ENCODE peak calls at places on chromosomes 4 and X, in four cellular contexts. O is activated CD4-positive, alpha-beta memory T cell treated with anti-CD3 and anti-CD28 coated beads, Interleukin-2, amount 10 ng/mL, durations not matched to agents 7 days and 5 days; J is MCF 10A; K is pancreas. N is an unnamed sample.

GRCh38 chr4:1307951-1308735 is 18.5 kb downstream of the MAEA start:
- DNase-seq in K (no peak), O (no peak), J (no peak), N (no peak)

GRCh38 chr4:77911842-77912450 is 49.3 kb downstream of the MRPL1 start:
- DNase-seq in O (no peak), J (no peak), K (no peak), N (no peak)

GRCh38 chrX:41561045-41561444 is 113.9 kb downstream of the NYX start:
- DNase-seq in J (peak), K (peak), O (peak), N (peak)

GRCh38 chr4:73248416-73248815 is 10.2 kb downstream of the ANKRD17 start:
- DNase-seq in K (no peak), O (no peak), J (no peak), N (no peak)

GRCh38 chrX:115898382-115899001 is 272.1 kb upstream of the AGTR2 start:
- DNase-seq in J (peak), K (peak), O (no peak), N (peak)

GRCh38 chr4:6539009-6539764 is 35.8 kb upstream of the MAN2B2 start:
- DNase-seq in O (no peak), K (no peak), J (no peak), N (no peak)

GRCh38 chrX:133215747-133216146 is 2.4 kb downstream of the TFDP3 start:
- DNase-seq in J (peak), O (no peak), K (no peak), N (no peak)

GRCh38 chrX:63917296-63917695 is 132.3 kb upstream of the ARHGEF9 start:
- DNase-seq in K (no peak), J (no peak), O (no peak), N (no peak)

GRCh38 chr4:76407440-76408119 is 13.4 kb downstream of the CCDC158 start:
- DNase-seq in K (no peak), O (no peak), J (peak), N (no peak)

GRCh38 chr4:113683143-113683542 is 78.4 kb downstream of the CAMK2D start:
- DNase-seq in J (no peak), K (no peak), O (peak), N (no peak)

GRCh38 chrX:70264784-70265183 is 3.4 kb upstream of the ARR3 start:
- DNase-seq in J (no peak), K (no peak), O (no peak), N (no peak)

GRCh38 chrX:15269618-15270521 is at the start of gene ASB9:
- DNase-seq in K (peak), O (peak), J (peak), N (no peak)

GRCh38 chr4:105196523-105197145 is 50.0 kb downstream of the TET2 start:
- DNase-seq in J (peak), O (no peak), K (no peak), N (no peak)

GRCh38 chr4:152643153-152644035 is 36.4 kb downstream of the TMEM154 start:
- DNase-seq in K (no peak), O (peak), J (no peak), N (no peak)

GRCh38 chr4:687975-688694 is 816 bp downstream of the SLC49A3 start:
- DNase-seq in K (no peak), O (no peak), J (no peak), N (no peak)

GRCh38 chr4:37453004-37453360 is 208.4 kb downstream of the NWD2 start:
- DNase-seq in K (peak), J (peak), O (peak), N (peak)

GRCh38 chrX:13131511-13132137 is 87.2 kb upstream of the FAM9C start:
- DNase-seq in J (peak), O (peak), K (no peak), N (no peak)

GRCh38 chr4:8392591-8393190 is 47.8 kb downstream of the ACOX3 start:
- DNase-seq in O (no peak), K (no peak), J (no peak), N (no peak)

GRCh38 chrX:108437789-108438623 is at the start of gene COL4A6:
- DNase-seq in O (no peak), J (peak), K (peak), N (peak)

GRCh38 chr4:41506071-41506470 is 31.9 kb upstream of the LIMCH1 start:
- DNase-seq in O (no peak), J (no peak), K (no peak), N (no peak)

GRCh38 chr4:99824070-99824599 is 7.5 kb downstream of the DAPP1 start:
- DNase-seq in O (no peak), J (no peak), K (no peak), N (no peak)